ENCODE peak calls at places on chromosome 17, in ten cellular contexts. P is CD4-positive, alpha-beta memory T cell; I is breast epithelium; O is heart right ventricle; Q is A549; V is brain microvascular endothelial cell; B is endothelial cell of umbilical vein; K is A673; D is mammary epithelial cell; L is trophoblast cell. S is an unnamed sample.

GRCh38 chr17:13822671-13823070 is 220.9 kb upstream of the HS3ST3A1 start:
- DNase-seq in P (no peak), I (no peak), O (no peak), Q (no peak), V (no peak), B (no peak), K (no peak), D (no peak), L (no peak), S (no peak)

GRCh38 chr17:66398059-66398458 is 95.6 kb downstream of the PRKCA start:
- DNase-seq in P (no peak), I (no peak), O (no peak), Q (no peak), V (no peak), B (no peak), K (no peak), D (no peak), L (no peak), S (no peak)

GRCh38 chr17:65479282-65479681 is 82.2 kb downstream of the AXIN2 start:
- DNase-seq in P (no peak), I (no peak), O (no peak), Q (no peak), V (no peak), B (no peak), K (no peak), D (no peak), L (no peak), S (no peak)

GRCh38 chr17:50779747-50780363 is 12.5 kb upstream of the ANKRD40CL start:
- DNase-seq in P (peak; percentile 76), I (no peak), O (no peak), Q (no peak), V (no peak), B (no peak), K (no peak), D (no peak), L (no peak), S (no peak)

GRCh38 chr17:75590314-75590761 is 2.7 kb downstream of the MYO15B start:
- DNase-seq in P (no peak), I (no peak), O (no peak), Q (no peak), V (no peak), B (no peak), K (no peak), D (no peak), L (no peak), S (no peak)

GRCh38 chr17:50934672-50935200 is 68.6 kb upstream of the TOB1 start:
- DNase-seq in P (no peak), I (no peak), O (no peak), Q (no peak), V (no peak), B (no peak), K (no peak), D (no peak), L (no peak), S (no peak)

GRCh38 chr17:42891539-42892152 is 9.0 kb upstream of the G6PC1 start:
- DNase-seq in P (no peak), I (no peak), O (peak; percentile 66), Q (no peak), V (peak; percentile 16), B (no peak), K (no peak), D (no peak), L (no peak), S (no peak)

GRCh38 chr17:55417411-55418268 is 4.0 kb downstream of the MMD start:
- DNase-seq in P (no peak), I (no peak), O (no peak), Q (no peak), V (no peak), B (no peak), K (no peak), D (no peak), L (no peak), S (no peak)

GRCh38 chr17:63974594-63975192 is 2.0 kb upstream of the SCN4A start:
- DNase-seq in P (no peak), I (no peak), O (no peak), Q (no peak), V (peak; percentile 49), B (peak; percentile 51), K (no peak), D (peak; percentile 79), L (no peak), S (no peak)

GRCh38 chr17:17539591-17539990 is 43.4 kb upstream of the RASD1 start:
- DNase-seq in P (no peak), I (no peak), O (no peak), Q (no peak), V (no peak), B (no peak), K (no peak), D (no peak), L (no peak), S (no peak)

GRCh38 chr17:1270210-1271019 is at the start of gene BHLHA9:
- DNase-seq in P (no peak), I (no peak), O (no peak), Q (no peak), V (no peak), B (no peak), K (no peak), D (no peak), L (no peak), S (no peak)

GRCh38 chr17:8151120-8151640 is 1.0 kb downstream of the PER1 start:
- DNase-seq in P (peak; percentile 92), I (peak; percentile 81), O (peak; percentile 96), Q (no peak), V (peak; percentile 92), B (peak; percentile 92), K (peak; percentile 91), D (peak; percentile 72), L (no peak), S (peak; percentile 88)

GRCh38 chr17:3534881-3535252 is 22.7 kb downstream of the TRPV3 start:
- DNase-seq in P (no peak), I (no peak), O (no peak), Q (peak; percentile 75), V (no peak), B (no peak), K (peak; percentile 47), D (no peak), L (no peak), S (no peak)

GRCh38 chr17:6641374-6641818 is 536 bp downstream of the TXNDC17 start:
- DNase-seq in P (no peak), I (no peak), O (no peak), Q (no peak), V (no peak), B (no peak), K (peak; percentile 48), D (peak; percentile 33), L (peak; percentile 6), S (no peak)

GRCh38 chr17:48373130-48373844 is 56.7 kb downstream of the SKAP1 start:
- DNase-seq in P (no peak), I (no peak), O (no peak), Q (no peak), V (no peak), B (no peak), K (no peak), D (no peak), L (no peak), S (no peak)
- H3K27ac ChIP-seq in P (no peak overlapping the region), I (no peak overlapping the region), O (no peak overlapping the region), Q (no peak overlapping the region), V (no peak overlapping the region), B (no peak overlapping the region), K (no peak overlapping the region), D (no peak overlapping the region), L (no peak overlapping the region), S (no peak overlapping the region)

DNA sequence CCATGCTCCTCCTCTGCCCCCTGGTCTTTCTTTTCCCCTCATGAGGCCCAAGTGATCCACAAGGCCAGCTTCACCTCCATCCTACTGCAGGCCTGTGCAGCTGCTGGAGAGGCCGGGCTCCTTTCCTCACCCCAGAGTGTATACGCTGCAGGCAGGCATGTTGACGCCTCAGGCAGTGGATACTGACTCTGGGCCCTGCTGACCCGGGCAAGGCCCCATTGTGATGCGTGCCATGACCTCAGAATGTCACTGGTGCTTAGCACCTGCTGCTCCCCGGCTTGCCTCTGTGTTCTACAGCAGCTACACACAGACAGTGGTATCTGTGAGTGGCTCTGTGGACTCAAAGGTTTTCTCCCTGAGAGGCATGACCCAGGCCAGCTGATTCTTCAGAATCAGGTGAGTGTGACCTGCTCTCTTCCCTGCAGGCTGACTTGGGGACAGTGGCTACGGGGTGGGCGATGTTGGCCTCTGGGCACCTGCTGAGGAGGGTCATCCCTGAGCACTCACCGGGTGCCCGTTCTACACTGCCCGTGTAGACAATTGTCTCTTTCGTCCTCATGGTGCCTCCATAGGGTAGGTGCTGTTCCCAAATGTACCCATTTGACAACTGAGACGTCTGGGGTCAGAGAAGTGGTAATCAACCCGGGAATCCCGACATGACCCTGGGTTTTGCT is 74.6 kb downstream of the GOSR1 start:
- DNase-seq in P (no peak), I (no peak), O (no peak), Q (no peak), V (no peak), B (no peak), K (no peak), D (no peak), L (peak; percentile 70), S (no peak)
- H3K4me3 ChIP-seq in P (no peak overlapping the region), I (no peak overlapping the region), O (no peak overlapping the region), Q (no peak overlapping the region), V (no peak overlapping the region), B (no peak overlapping the region), K (no peak overlapping the region), D (no peak overlapping the region), L (peak overlapping the region; percentile 9), S (no peak overlapping the region)

GRCh38 chr17:77234695-77235094 is 93.9 kb downstream of the SEC14L1 start:
- DNase-seq in P (no peak), I (no peak), O (no peak), Q (no peak), V (no peak), B (no peak), K (no peak), D (no peak), L (no peak), S (no peak)

GRCh38 chr17:77233127-77233526 is 92.4 kb downstream of the SEC14L1 start:
- DNase-seq in P (no peak), I (no peak), O (no peak), Q (no peak), V (no peak), B (no peak), K (no peak), D (no peak), L (no peak), S (no peak)

GRCh38 chr17:77235370-77236080 is 94.8 kb downstream of the SEC14L1 start:
- DNase-seq in P (no peak), I (no peak), O (no peak), Q (no peak), V (peak; percentile 60), B (peak; percentile 73), K (peak; percentile 97), D (no peak), L (no peak), S (peak; percentile 56)

GRCh38 chr17:77231076-77231871 is 90.5 kb downstream of the SEC14L1 start:
- DNase-seq in P (no peak), I (no peak), O (no peak), Q (no peak), V (no peak), B (no peak), K (no peak), D (no peak), L (no peak), S (no peak)

GRCh38 chr17:77233635-77234334 is 93.0 kb downstream of the SEC14L1 start:
- DNase-seq in P (no peak), I (no peak), O (no peak), Q (peak; percentile 93), V (peak; percentile 86), B (peak; percentile 74), K (peak; percentile 37), D (peak; percentile 57), L (peak; percentile 87), S (no peak)
- H3K27ac ChIP-seq in P (no peak overlapping the region), I (peak overlapping the region; percentile 13), O (no peak overlapping the region), Q (peak overlapping the region; percentile 51), V (peak overlapping the region; percentile 51), B (peak overlapping the region; percentile 81), K (peak overlapping the region; percentile 99), D (no peak overlapping the region), L (no peak overlapping the region), S (peak overlapping the region; percentile 23)

GRCh38 chr17:33145941-33146340 is 147.2 kb downstream of the ASIC2 start:
- DNase-seq in P (no peak), I (no peak), O (no peak), Q (no peak), V (no peak), B (no peak), K (no peak), D (no peak), L (no peak), S (no peak)
- H3K4me3 ChIP-seq in P (no peak overlapping the region), I (no peak overlapping the region), O (no peak overlapping the region), Q (no peak overlapping the region), V (no peak overlapping the region), B (no peak overlapping the region), K (no peak overlapping the region), D (no peak overlapping the region), L (no peak overlapping the region), S (no peak overlapping the region)

S was measured in lung.